ENCODE peak calls at places on chromosomes 4 and X, in ten cellular contexts. One of them, this sample, is unnamed.

GRCh38 chrX:9829308-9830267 is 43.4 kb downstream of the SHROOM2 start:
- DNase-seq in left ventricle myocardium inferior: no peak
- DNase-seq in foreskin fibroblast: peak
- DNase-seq in neural crest cell: no peak
- DNase-seq in heart right ventricle: no peak
- DNase-seq in breast epithelium: no peak
- DNase-seq in suprapubic skin: no peak
- DNase-seq in HL-60: no peak
- DNase-seq in nephron progenitor cell: no peak
- DNase-seq in thoracic aorta: no peak
- DNase-seq in this sample: no peak

GRCh38 chrX:109830704-109831206 is 97.7 kb upstream of the ACSL4 start:
- DNase-seq in foreskin fibroblast: peak
- DNase-seq in heart right ventricle: no peak
- DNase-seq in suprapubic skin: no peak
- DNase-seq in nephron progenitor cell: no peak
- DNase-seq in neural crest cell: no peak
- DNase-seq in thoracic aorta: no peak
- DNase-seq in breast epithelium: no peak
- DNase-seq in HL-60: no peak
- DNase-seq in left ventricle myocardium inferior: no peak
- DNase-seq in this sample: no peak

GRCh38 chr4:186033027-186033426 is 35.9 kb upstream of the TLR3 start:
- DNase-seq in foreskin fibroblast: no peak
- DNase-seq in nephron progenitor cell: no peak
- DNase-seq in breast epithelium: no peak
- DNase-seq in heart right ventricle: no peak
- DNase-seq in thoracic aorta: no peak
- DNase-seq in neural crest cell: no peak
- DNase-seq in left ventricle myocardium inferior: no peak
- DNase-seq in HL-60: no peak
- DNase-seq in suprapubic skin: no peak
- DNase-seq in this sample: no peak

GRCh38 chr4:127609484-127609883 is 23.3 kb upstream of the INTU start:
- DNase-seq in neural crest cell: no peak
- DNase-seq in nephron progenitor cell: no peak
- DNase-seq in HL-60: no peak
- DNase-seq in foreskin fibroblast: no peak
- DNase-seq in thoracic aorta: no peak
- DNase-seq in left ventricle myocardium inferior: no peak
- DNase-seq in suprapubic skin: no peak
- DNase-seq in heart right ventricle: no peak
- DNase-seq in breast epithelium: no peak
- DNase-seq in this sample: no peak

GRCh38 chr4:79764118-79764517 is 308.9 kb downstream of the ANTXR2 start:
- DNase-seq in nephron progenitor cell: no peak
- DNase-seq in thoracic aorta: no peak
- DNase-seq in HL-60: no peak
- DNase-seq in breast epithelium: no peak
- DNase-seq in heart right ventricle: no peak
- DNase-seq in neural crest cell: no peak
- DNase-seq in suprapubic skin: no peak
- DNase-seq in foreskin fibroblast: no peak
- DNase-seq in left ventricle myocardium inferior: no peak
- DNase-seq in this sample: no peak

GRCh38 chr4:147096667-147097604 is 151.3 kb upstream of the TTC29 start:
- DNase-seq in suprapubic skin: no peak
- DNase-seq in thoracic aorta: no peak
- DNase-seq in heart right ventricle: no peak
- DNase-seq in left ventricle myocardium inferior: no peak
- DNase-seq in foreskin fibroblast: peak
- DNase-seq in breast epithelium: no peak
- DNase-seq in nephron progenitor cell: no peak
- DNase-seq in neural crest cell: no peak
- DNase-seq in HL-60: peak
- DNase-seq in this sample: no peak

GRCh38 chr4:18020145-18020670 is 1.3 kb downstream of the LCORL start:
- DNase-seq in breast epithelium: no peak
- DNase-seq in heart right ventricle: no peak
- DNase-seq in HL-60: peak
- DNase-seq in left ventricle myocardium inferior: no peak
- DNase-seq in foreskin fibroblast: peak
- DNase-seq in thoracic aorta: no peak
- DNase-seq in neural crest cell: peak
- DNase-seq in suprapubic skin: no peak
- DNase-seq in nephron progenitor cell: peak
- DNase-seq in this sample: no peak

GRCh38 chr4:6887591-6888371 is 21.8 kb upstream of the TBC1D14 start:
- DNase-seq in foreskin fibroblast: peak
- DNase-seq in suprapubic skin: no peak
- DNase-seq in left ventricle myocardium inferior: peak
- DNase-seq in HL-60: no peak
- DNase-seq in heart right ventricle: peak
- DNase-seq in breast epithelium: no peak
- DNase-seq in thoracic aorta: no peak
- DNase-seq in nephron progenitor cell: peak
- DNase-seq in neural crest cell: peak
- DNase-seq in this sample: no peak

GRCh38 chr4:186201535-186202230 is 10.3 kb downstream of the CYP4V2 start:
- DNase-seq in HL-60: peak
- DNase-seq in neural crest cell: no peak
- DNase-seq in breast epithelium: no peak
- DNase-seq in foreskin fibroblast: peak
- DNase-seq in suprapubic skin: no peak
- DNase-seq in nephron progenitor cell: peak
- DNase-seq in heart right ventricle: no peak
- DNase-seq in thoracic aorta: no peak
- DNase-seq in left ventricle myocardium inferior: peak
- DNase-seq in this sample: no peak

GRCh38 chr4:173528378-173529321 is 1.4 kb downstream of the HAND2 start:
- DNase-seq in foreskin fibroblast: peak
- DNase-seq in neural crest cell: no peak
- DNase-seq in suprapubic skin: no peak
- DNase-seq in thoracic aorta: no peak
- DNase-seq in left ventricle myocardium inferior: peak
- DNase-seq in nephron progenitor cell: peak
- DNase-seq in heart right ventricle: no peak
- DNase-seq in HL-60: no peak
- DNase-seq in breast epithelium: no peak
- DNase-seq in this sample: peak

GRCh38 chr4:185787926-185788679 is 23.9 kb downstream of the SORBS2 start:
- DNase-seq in breast epithelium: no peak
- DNase-seq in foreskin fibroblast: no peak
- DNase-seq in neural crest cell: no peak
- DNase-seq in HL-60: no peak
- DNase-seq in nephron progenitor cell: no peak
- DNase-seq in left ventricle myocardium inferior: no peak
- DNase-seq in heart right ventricle: no peak
- DNase-seq in thoracic aorta: no peak
- DNase-seq in suprapubic skin: no peak
- DNase-seq in this sample: no peak

GRCh38 chr4:152014280-152014679 is 253.5 kb upstream of the GATB start:
- DNase-seq in heart right ventricle: no peak
- DNase-seq in HL-60: no peak
- DNase-seq in nephron progenitor cell: no peak
- DNase-seq in left ventricle myocardium inferior: no peak
- DNase-seq in breast epithelium: no peak
- DNase-seq in neural crest cell: no peak
- DNase-seq in foreskin fibroblast: no peak
- DNase-seq in thoracic aorta: no peak
- DNase-seq in suprapubic skin: no peak
- DNase-seq in this sample: no peak

GRCh38 chr4:20203508-20203907 is 48.2 kb upstream of the SLIT2 start:
- DNase-seq in HL-60: no peak
- DNase-seq in suprapubic skin: no peak
- DNase-seq in heart right ventricle: no peak
- DNase-seq in thoracic aorta: no peak
- DNase-seq in foreskin fibroblast: peak
- DNase-seq in left ventricle myocardium inferior: no peak
- DNase-seq in neural crest cell: no peak
- DNase-seq in nephron progenitor cell: no peak
- DNase-seq in breast epithelium: no peak
- DNase-seq in this sample: no peak

GRCh38 chr4:1579834-1580686 is 104.1 kb downstream of the FAM53A start:
- DNase-seq in left ventricle myocardium inferior: peak
- DNase-seq in HL-60: peak
- DNase-seq in suprapubic skin: peak
- DNase-seq in nephron progenitor cell: peak
- DNase-seq in thoracic aorta: peak
- DNase-seq in breast epithelium: no peak
- DNase-seq in neural crest cell: peak
- DNase-seq in heart right ventricle: peak
- DNase-seq in foreskin fibroblast: peak
- DNase-seq in this sample: peak

GRCh38 chr4:183638436-183638835 is 20.5 kb downstream of the RWDD4 start:
- DNase-seq in suprapubic skin: no peak
- DNase-seq in left ventricle myocardium inferior: no peak
- DNase-seq in thoracic aorta: no peak
- DNase-seq in nephron progenitor cell: no peak
- DNase-seq in neural crest cell: no peak
- DNase-seq in foreskin fibroblast: peak
- DNase-seq in HL-60: no peak
- DNase-seq in breast epithelium: no peak
- DNase-seq in heart right ventricle: no peak
- DNase-seq in this sample: no peak

GRCh38 chr4:70734971-70735370 is 13.2 kb downstream of the RUFY3 start:
- DNase-seq in suprapubic skin: no peak
- DNase-seq in left ventricle myocardium inferior: no peak
- DNase-seq in neural crest cell: no peak
- DNase-seq in foreskin fibroblast: no peak
- DNase-seq in HL-60: no peak
- DNase-seq in heart right ventricle: no peak
- DNase-seq in nephron progenitor cell: no peak
- DNase-seq in breast epithelium: no peak
- DNase-seq in thoracic aorta: no peak
- DNase-seq in this sample: no peak

GRCh38 chr4:80196259-80197131 is 808 bp upstream of the PRDM8 start:
- DNase-seq in breast epithelium: no peak
- DNase-seq in heart right ventricle: no peak
- DNase-seq in foreskin fibroblast: peak
- DNase-seq in HL-60: no peak
- DNase-seq in thoracic aorta: no peak
- DNase-seq in neural crest cell: no peak
- DNase-seq in nephron progenitor cell: no peak
- DNase-seq in left ventricle myocardium inferior: no peak
- DNase-seq in suprapubic skin: no peak
- DNase-seq in this sample: no peak

GRCh38 chr4:141768954-141769353 is 132.6 kb downstream of the IL15 start:
- DNase-seq in HL-60: no peak
- DNase-seq in thoracic aorta: no peak
- DNase-seq in heart right ventricle: no peak
- DNase-seq in neural crest cell: no peak
- DNase-seq in left ventricle myocardium inferior: no peak
- DNase-seq in foreskin fibroblast: peak
- DNase-seq in breast epithelium: no peak
- DNase-seq in suprapubic skin: no peak
- DNase-seq in nephron progenitor cell: no peak
- DNase-seq in this sample: no peak

GRCh38 chr4:83456184-83456501 is 285 bp downstream of the MRPS18C start:
- DNase-seq in nephron progenitor cell: no peak
- DNase-seq in foreskin fibroblast: no peak
- DNase-seq in suprapubic skin: no peak
- DNase-seq in left ventricle myocardium inferior: no peak
- DNase-seq in neural crest cell: no peak
- DNase-seq in breast epithelium: no peak
- DNase-seq in heart right ventricle: no peak
- DNase-seq in thoracic aorta: no peak
- DNase-seq in HL-60: peak
- DNase-seq in this sample: no peak

GRCh38 chr4:83454626-83455025 is 997 bp downstream of the HELQ start:
- DNase-seq in thoracic aorta: no peak
- DNase-seq in left ventricle myocardium inferior: no peak
- DNase-seq in breast epithelium: no peak
- DNase-seq in neural crest cell: no peak
- DNase-seq in HL-60: peak
- DNase-seq in foreskin fibroblast: peak
- DNase-seq in suprapubic skin: no peak
- DNase-seq in nephron progenitor cell: no peak
- DNase-seq in heart right ventricle: no peak
- DNase-seq in this sample: no peak

GRCh38 chr4:83455300-83456183 is at the start of the genes HELQ and MRPS18C:
- DNase-seq in nephron progenitor cell: peak
- DNase-seq in thoracic aorta: peak
- DNase-seq in breast epithelium: peak
- DNase-seq in foreskin fibroblast: peak
- DNase-seq in HL-60: peak
- DNase-seq in heart right ventricle: peak
- DNase-seq in left ventricle myocardium inferior: peak
- DNase-seq in neural crest cell: peak
- DNase-seq in suprapubic skin: peak
- DNase-seq in this sample: peak
- TF ChIP-seq CTCF in nephron progenitor cell: no peak
- TF ChIP-seq CTCF in thoracic aorta: peak
- TF ChIP-seq CTCF in breast epithelium: peak
- TF ChIP-seq CTCF in foreskin fibroblast: peak
- TF ChIP-seq CTCF in HL-60: no peak
- TF ChIP-seq CTCF in heart right ventricle: no peak
- TF ChIP-seq CTCF in left ventricle myocardium inferior: peak
- TF ChIP-seq CTCF in neural crest cell: peak
- TF ChIP-seq CTCF in suprapubic skin: no peak
- TF ChIP-seq CTCF in this sample: peak

GRCh38 chrX:103343105-103343504 is 13.1 kb downstream of the TCEAL7 start:
- DNase-seq in neural crest cell: no peak
- DNase-seq in thoracic aorta: no peak
- DNase-seq in foreskin fibroblast: peak
- DNase-seq in HL-60: no peak
- DNase-seq in left ventricle myocardium inferior: peak
- DNase-seq in breast epithelium: no peak
- DNase-seq in heart right ventricle: peak
- DNase-seq in suprapubic skin: no peak
- DNase-seq in nephron progenitor cell: peak
- DNase-seq in this sample: no peak
- TF ChIP-seq CTCF in neural crest cell: peak
- TF ChIP-seq CTCF in thoracic aorta: peak
- TF ChIP-seq CTCF in foreskin fibroblast: peak
- TF ChIP-seq CTCF in HL-60: peak
- TF ChIP-seq CTCF in left ventricle myocardium inferior: peak
- TF ChIP-seq CTCF in breast epithelium: peak
- TF ChIP-seq CTCF in heart right ventricle: peak
- TF ChIP-seq CTCF in suprapubic skin: peak
- TF ChIP-seq CTCF in nephron progenitor cell: peak
- TF ChIP-seq CTCF in this sample: peak

GRCh38 chr4:52173470-52174055 is 122.5 kb downstream of the SPATA18 start:
- DNase-seq in HL-60: no peak
- DNase-seq in nephron progenitor cell: no peak
- DNase-seq in neural crest cell: no peak
- DNase-seq in breast epithelium: no peak
- DNase-seq in left ventricle myocardium inferior: peak
- DNase-seq in thoracic aorta: no peak
- DNase-seq in heart right ventricle: peak
- DNase-seq in foreskin fibroblast: peak
- DNase-seq in suprapubic skin: no peak
- DNase-seq in this sample: no peak

GRCh38 chr4:52172166-52172565 is 121.1 kb downstream of the SPATA18 start:
- DNase-seq in foreskin fibroblast: no peak
- DNase-seq in HL-60: no peak
- DNase-seq in breast epithelium: no peak
- DNase-seq in thoracic aorta: no peak
- DNase-seq in suprapubic skin: no peak
- DNase-seq in left ventricle myocardium inferior: no peak
- DNase-seq in nephron progenitor cell: no peak
- DNase-seq in neural crest cell: no peak
- DNase-seq in heart right ventricle: no peak
- DNase-seq in this sample: no peak
- TF ChIP-seq CTCF in foreskin fibroblast: peak
- TF ChIP-seq CTCF in HL-60: no peak
- TF ChIP-seq CTCF in breast epithelium: no peak
- TF ChIP-seq CTCF in thoracic aorta: no peak
- TF ChIP-seq CTCF in suprapubic skin: no peak
- TF ChIP-seq CTCF in left ventricle myocardium inferior: no peak
- TF ChIP-seq CTCF in nephron progenitor cell: no peak
- TF ChIP-seq CTCF in neural crest cell: no peak
- TF ChIP-seq CTCF in heart right ventricle: peak
- TF ChIP-seq CTCF in this sample: peak

GRCh38 chrX:43474321-43474720 is 181.8 kb upstream of the MAOA start:
- DNase-seq in neural crest cell: no peak
- DNase-seq in left ventricle myocardium inferior: no peak
- DNase-seq in nephron progenitor cell: no peak
- DNase-seq in foreskin fibroblast: no peak
- DNase-seq in suprapubic skin: no peak
- DNase-seq in HL-60: no peak
- DNase-seq in thoracic aorta: no peak
- DNase-seq in heart right ventricle: no peak
- DNase-seq in breast epithelium: no peak
- DNase-seq in this sample: no peak
- TF ChIP-seq CTCF in neural crest cell: peak
- TF ChIP-seq CTCF in left ventricle myocardium inferior: no peak
- TF ChIP-seq CTCF in nephron progenitor cell: no peak
- TF ChIP-seq CTCF in foreskin fibroblast: no peak
- TF ChIP-seq CTCF in suprapubic skin: no peak
- TF ChIP-seq CTCF in HL-60: no peak
- TF ChIP-seq CTCF in thoracic aorta: no peak
- TF ChIP-seq CTCF in heart right ventricle: no peak
- TF ChIP-seq CTCF in breast epithelium: no peak
- TF ChIP-seq CTCF in this sample: no peak